ENCODE peak calls at places on chromosomes 12 and 14, in seven cellular contexts. U, G, O, T, H, I and L are unnamed samples.

GRCh38 chr14:54567224-54567633 is 301 bp downstream of the SAMD4A start:
- DNase-seq in U (no peak), G (no peak), O (peak), T (no peak), H (peak), I (no peak), L (no peak)

GRCh38 chr14:67191768-67192290 is 2.6 kb downstream of the GARIN2 start:
- DNase-seq in U (no peak), G (no peak), O (no peak), T (no peak), H (no peak), I (no peak), L (no peak)

GRCh38 chr14:64444140-64444539 is 21.2 kb upstream of the AKAP5 start:
- DNase-seq in U (no peak), G (peak), O (no peak), T (no peak), H (no peak), I (no peak), L (no peak)

GRCh38 chr14:64951724-64952123 is 9.2 kb upstream of the GPX2 start:
- DNase-seq in U (no peak), G (no peak), O (no peak), T (no peak), H (no peak), I (no peak), L (no peak)

GRCh38 chr14:74804219-74804825 is 41.2 kb downstream of the YLPM1 start:
- DNase-seq in U (no peak), G (peak), O (peak), T (peak), H (peak), I (peak), L (peak)

GRCh38 chr12:111396726-111397445 is 8.8 kb upstream of the SH2B3 start:
- DNase-seq in U (peak), G (peak), O (peak), T (peak), H (peak), I (peak), L (no peak)

GRCh38 chr14:70698288-70698687 is 56.6 kb downstream of the TTC9 start:
- DNase-seq in U (peak), G (peak), O (no peak), T (peak), H (no peak), I (no peak), L (no peak)

GRCh38 chr12:126855768-126856167 is 1411.2 kb upstream of the TMEM132C start:
- DNase-seq in U (no peak), G (no peak), O (no peak), T (no peak), H (no peak), I (no peak), L (no peak)

GRCh38 chr14:49207451-49207850 is 378.7 kb downstream of the RPS29 start:
- DNase-seq in U (no peak), G (no peak), O (no peak), T (no peak), H (no peak), I (no peak), L (no peak)

GRCh38 chr12:101474248-101474647 is 888 bp upstream of the SPIC start:
- DNase-seq in U (no peak), G (no peak), O (no peak), T (no peak), H (no peak), I (no peak), L (no peak)

GRCh38 chr14:61233436-61233956 is 47.6 kb downstream of the TMEM30B start:
- DNase-seq in U (no peak), G (no peak), O (no peak), T (no peak), H (peak), I (no peak), L (no peak)

GRCh38 chr12:112148031-112148513 is 22.7 kb downstream of the TRAFD1 start:
- DNase-seq in U (no peak), G (no peak), O (no peak), T (peak), H (peak), I (peak), L (no peak)

GRCh38 chr14:38171197-38171596 is 36.5 kb upstream of the SSTR1 start:
- DNase-seq in U (no peak), G (no peak), O (no peak), T (peak), H (no peak), I (peak), L (no peak)

GRCh38 chr12:79566452-79566851 is 124.3 kb downstream of the PAWR start:
- DNase-seq in U (no peak), G (no peak), O (no peak), T (peak), H (no peak), I (no peak), L (no peak)

GRCh38 chr14:71319646-71320045 is 412.4 kb downstream of the PCNX1 start:
- DNase-seq in U (no peak), G (peak), O (peak), T (peak), H (peak), I (no peak), L (no peak)

GRCh38 chr14:33527023-33527634 is 423.7 kb downstream of the EGLN3 start:
- DNase-seq in U (no peak), G (no peak), O (no peak), T (no peak), H (no peak), I (no peak), L (no peak)

DNA sequence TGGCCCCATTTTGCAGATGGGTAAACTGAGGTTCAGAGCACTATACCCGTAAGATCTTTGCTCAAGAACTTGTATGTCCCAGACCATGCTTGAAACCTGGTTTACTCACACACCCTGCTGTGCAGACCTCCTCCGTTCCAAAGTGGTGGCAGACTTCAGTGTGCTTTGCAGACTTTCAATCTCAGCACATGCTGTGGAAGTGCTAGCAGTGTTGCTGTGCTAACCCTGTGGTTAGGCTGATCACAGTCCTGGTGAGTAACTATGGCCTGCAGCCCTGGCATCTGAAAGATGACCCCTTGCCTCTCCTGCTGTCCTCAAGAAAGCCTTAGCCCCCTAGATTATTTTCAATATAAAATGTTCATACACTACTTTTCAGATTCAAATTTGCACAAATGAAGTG is 450.6 kb downstream of the DPF3 start:
- DNase-seq in U (no peak), G (no peak), O (no peak), T (no peak), H (no peak), I (no peak), L (no peak)
- H3K4me3 ChIP-seq in U (no peak), G (no peak), O (no peak), T (no peak), H (no peak), I (no peak), L (no peak)

GRCh38 chr12:121839106-121839992 is 19.3 kb downstream of the HPD start:
- DNase-seq in U (peak), G (peak), O (peak), T (peak), H (peak), I (peak), L (peak)
- TF ChIP-seq CTCF in U (no peak), G (peak), O (peak), T (peak), H (peak), I (peak), L (peak)

GRCh38 chr12:54053625-54054441 is at the start of gene HOXC4:
- DNase-seq in U (peak), G (no peak), O (peak), T (no peak), H (peak), I (no peak), L (peak)
- H3K4me3 ChIP-seq in U (peak), G (no peak), O (peak), T (no peak), H (peak), I (peak), L (peak)

GRCh38 chr12:31702047-31702446 is 26.8 kb downstream of the AMN1 start:
- DNase-seq in U (no peak), G (peak), O (no peak), T (peak), H (peak), I (peak), L (no peak)
- TF ChIP-seq CTCF in U (no peak), G (no peak), O (no peak), T (peak), H (peak), I (no peak), L (no peak)

GRCh38 chr14:56817396-56817921 is 7.2 kb upstream of the OTX2 start:
- DNase-seq in U (no peak), G (no peak), O (no peak), T (no peak), H (no peak), I (no peak), L (no peak)
- H3K4me3 ChIP-seq in U (no peak), G (no peak), O (no peak), T (no peak), H (no peak), I (no peak), L (no peak)

GRCh38 chr12:54136844-54137580 is 51.8 kb downstream of the SMUG1 start:
- DNase-seq in U (no peak), G (no peak), O (no peak), T (no peak), H (peak), I (peak), L (no peak)
- TF ChIP-seq CTCF in U (no peak), G (no peak), O (no peak), T (no peak), H (peak), I (peak), L (no peak)

GRCh38 chr12:117821480-117822175 is 147.2 kb downstream of the KSR2 start:
- DNase-seq in U (no peak), G (no peak), O (no peak), T (no peak), H (no peak), I (no peak), L (no peak)

GRCh38 chr12:117819160-117819559 is 149.6 kb downstream of the KSR2 start:
- DNase-seq in U (no peak), G (no peak), O (no peak), T (no peak), H (no peak), I (no peak), L (no peak)

GRCh38 chr12:117820216-117820907 is 148.4 kb downstream of the KSR2 start:
- DNase-seq in U (no peak), G (no peak), O (no peak), T (no peak), H (no peak), I (no peak), L (no peak)

DNA sequence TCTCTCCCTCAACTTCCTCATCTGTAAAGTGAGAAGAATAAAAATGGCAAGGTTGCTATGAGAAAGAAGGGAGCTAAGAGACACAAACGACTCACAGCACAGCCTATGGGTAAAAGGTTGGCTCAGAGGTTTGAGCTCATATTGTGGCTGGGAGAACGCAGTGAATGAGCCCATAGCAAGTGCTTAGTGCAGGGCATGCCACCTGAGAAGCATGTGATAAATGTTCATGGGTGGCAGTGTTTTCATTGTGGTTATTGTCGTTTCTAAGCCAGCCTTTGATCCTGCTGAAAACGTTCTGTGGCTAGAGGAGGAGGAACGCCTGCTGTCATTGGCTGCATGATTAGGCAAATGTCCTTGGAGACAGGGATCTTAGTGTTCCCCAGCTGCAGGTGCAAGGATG is 150.4 kb downstream of the KSR2 start:
- DNase-seq in U (no peak), G (no peak), O (no peak), T (no peak), H (no peak), I (no peak), L (no peak)
- H3K4me3 ChIP-seq in U (no peak), G (no peak), O (no peak), T (no peak), H (no peak), I (no peak), L (no peak)

DNA sequence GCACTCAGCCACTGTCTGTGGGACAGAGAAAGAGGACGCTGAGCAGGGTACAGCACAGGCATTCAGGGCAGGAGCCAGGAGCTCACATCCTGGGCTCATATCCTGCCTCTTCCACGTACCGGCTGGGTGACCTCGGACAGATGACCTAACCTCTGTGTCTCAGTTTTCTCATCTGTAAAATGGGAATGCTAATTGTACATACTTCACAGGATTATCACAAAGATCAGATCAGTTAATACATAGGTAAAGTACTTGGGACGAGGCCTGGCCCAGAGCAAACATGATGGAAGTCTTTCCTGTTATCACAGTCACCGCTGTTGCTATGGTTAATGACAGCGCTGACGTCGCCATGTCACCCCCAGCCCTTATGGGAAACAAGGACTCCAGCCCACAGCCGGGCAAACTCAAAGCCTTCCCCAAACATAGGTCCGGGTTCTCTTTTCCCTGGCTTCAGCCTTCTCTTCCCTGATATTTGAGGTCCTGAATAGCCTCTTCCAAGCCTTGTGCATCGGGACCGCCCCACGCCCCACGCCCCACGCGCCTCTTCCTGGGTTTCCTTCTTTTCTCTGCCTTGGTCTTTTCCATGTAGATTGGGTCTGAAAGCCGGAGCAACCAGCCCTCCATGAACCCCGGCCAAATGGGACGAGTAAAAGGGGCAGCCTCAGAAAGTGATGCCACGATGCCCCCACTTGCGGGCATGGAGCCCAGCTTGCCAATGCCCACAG is 125.3 kb downstream of the RFLNA start:
- DNase-seq in U (no peak), G (no peak), O (no peak), T (no peak), H (no peak), I (no peak), L (no peak)
- TF ChIP-seq CTCF in U (no peak), G (no peak), O (no peak), T (no peak), H (no peak), I (no peak), L (no peak)